ENCODE peak calls at places on chromosomes 7 and 10, in six cellular contexts. D, S, P, U, X and Z are unnamed samples. For H3K79me1, the result is how much of the 10 kb centered on the place peaks cover.

GRCh38 chr7:75617634-75618234 is 121.0 kb downstream of the HIP1 start:
- DNase-seq in D (no peak), S (no peak), P (no peak), U (peak), X (no peak), Z (peak)

GRCh38 chr7:75596727-75597614 is 104.9 kb downstream of the SPDYE5 start:
- DNase-seq in D (no peak), S (no peak), P (peak), U (peak), X (no peak), Z (peak)

GRCh38 chr7:39353615-39354376 is 212.4 kb upstream of the YAE1 start:
- DNase-seq in D (peak), S (peak), P (no peak), U (peak), X (peak), Z (peak)

GRCh38 chr10:91313761-91314520 is 93.5 kb downstream of the PCGF5 start:
- DNase-seq in D (no peak), S (no peak), P (peak), U (peak), X (no peak), Z (no peak)

GRCh38 chr10:21197006-21197405 is 299.9 kb upstream of the NEBL start:
- DNase-seq in D (no peak), S (no peak), P (no peak), U (no peak), X (no peak), Z (no peak)

GRCh38 chr10:85918371-85918770 is 448.2 kb downstream of the GRID1 start:
- DNase-seq in D (no peak), S (no peak), P (no peak), U (no peak), X (no peak), Z (no peak)

GRCh38 chr7:110568932-110569331 is 522.0 kb upstream of the LRRN3 start:
- DNase-seq in D (no peak), S (no peak), P (peak), U (no peak), X (no peak), Z (no peak)

GRCh38 chr10:5198386-5198785 is 1.7 kb downstream of the AKR1C4 start:
- DNase-seq in D (no peak), S (no peak), P (peak), U (no peak), X (no peak), Z (no peak)

GRCh38 chr10:81251457-81252115 is 623.4 kb upstream of the NRG3 start:
- DNase-seq in D (no peak), S (peak), P (no peak), U (no peak), X (peak), Z (no peak)

GRCh38 chr10:72126184-72126871 is 38.0 kb upstream of the SPOCK2 start:
- DNase-seq in D (no peak), S (no peak), P (peak), U (peak), X (no peak), Z (peak)

GRCh38 chr7:120363414-120363813 is 90.4 kb downstream of the KCND2 start:
- DNase-seq in D (no peak), S (no peak), P (no peak), U (no peak), X (no peak), Z (no peak)

GRCh38 chr10:132382231-132382922 is 14.6 kb upstream of the PWWP2B start:
- DNase-seq in D (no peak), S (no peak), P (no peak), U (no peak), X (no peak), Z (peak)

GRCh38 chr10:96511044-96511945 is 2.4 kb downstream of the TLL2 start:
- DNase-seq in D (no peak), S (peak), P (peak), U (peak), X (peak), Z (peak)

GRCh38 chr7:138565071-138565450 is 105.0 kb downstream of the TRIM24 start:
- DNase-seq in D (no peak), S (no peak), P (no peak), U (no peak), X (no peak), Z (no peak)

GRCh38 chr10:79905322-79906314 is 43.3 kb downstream of the SFTPD start:
- DNase-seq in D (no peak), S (no peak), P (peak), U (peak), X (no peak), Z (peak)

GRCh38 chr10:79910344-79910743 is 38.6 kb downstream of the SFTPD start:
- DNase-seq in D (no peak), S (no peak), P (no peak), U (no peak), X (no peak), Z (no peak)

DNA sequence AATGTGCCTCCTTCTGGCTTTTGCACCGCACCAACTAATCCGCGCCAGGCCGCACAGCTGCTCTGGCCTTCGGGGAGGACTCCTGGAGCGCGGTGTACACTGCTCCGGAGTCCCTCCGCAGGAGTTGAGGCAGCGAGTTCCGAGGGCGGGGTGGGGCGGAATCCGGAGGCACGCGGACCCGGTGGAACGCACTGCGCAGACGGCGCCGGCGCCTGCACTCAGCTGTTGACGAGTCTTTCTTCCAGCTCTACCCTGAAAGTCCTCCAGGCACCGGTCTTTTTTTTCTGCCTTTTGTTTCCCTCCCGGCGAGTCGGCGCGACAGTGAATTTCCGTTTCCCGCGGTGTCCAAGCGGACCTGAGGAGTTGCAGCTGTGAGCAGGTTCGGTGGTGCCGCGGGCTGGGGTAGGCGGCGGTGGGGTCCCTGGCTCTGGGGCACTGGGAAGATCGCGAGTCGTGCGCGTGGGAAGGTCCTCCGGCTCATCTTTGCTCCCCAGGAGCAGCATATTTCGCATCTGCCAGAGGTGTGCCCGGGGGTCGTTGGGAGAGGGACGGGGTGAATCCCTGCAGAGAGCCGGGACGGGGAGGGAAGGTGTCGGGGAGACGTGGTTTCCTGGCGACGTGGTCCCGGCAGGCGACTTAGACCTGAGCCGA is 44.1 kb downstream of the SFTPD start:
- DNase-seq in D (peak), S (peak), P (peak), U (peak), X (peak), Z (peak)
- H2BK5ac ChIP-seq in D (no peak), S (no peak), P (no peak), U (no peak), X (no peak), Z (peak)

GRCh38 chr7:45697576-45698136 is 123.5 kb downstream of the ADCY1 start:
- DNase-seq in D (no peak), S (no peak), P (peak), U (peak), X (no peak), Z (no peak)

GRCh38 chr7:45700556-45700955 is 126.4 kb downstream of the ADCY1 start:
- DNase-seq in D (no peak), S (no peak), P (no peak), U (no peak), X (no peak), Z (no peak)

GRCh38 chr7:45698527-45699309 is 124.5 kb downstream of the ADCY1 start:
- DNase-seq in D (no peak), S (no peak), P (no peak), U (no peak), X (no peak), Z (no peak)

GRCh38 chr7:45701701-45702460 is 127.7 kb downstream of the ADCY1 start:
- DNase-seq in D (no peak), S (no peak), P (no peak), U (no peak), X (no peak), Z (no peak)

DNA sequence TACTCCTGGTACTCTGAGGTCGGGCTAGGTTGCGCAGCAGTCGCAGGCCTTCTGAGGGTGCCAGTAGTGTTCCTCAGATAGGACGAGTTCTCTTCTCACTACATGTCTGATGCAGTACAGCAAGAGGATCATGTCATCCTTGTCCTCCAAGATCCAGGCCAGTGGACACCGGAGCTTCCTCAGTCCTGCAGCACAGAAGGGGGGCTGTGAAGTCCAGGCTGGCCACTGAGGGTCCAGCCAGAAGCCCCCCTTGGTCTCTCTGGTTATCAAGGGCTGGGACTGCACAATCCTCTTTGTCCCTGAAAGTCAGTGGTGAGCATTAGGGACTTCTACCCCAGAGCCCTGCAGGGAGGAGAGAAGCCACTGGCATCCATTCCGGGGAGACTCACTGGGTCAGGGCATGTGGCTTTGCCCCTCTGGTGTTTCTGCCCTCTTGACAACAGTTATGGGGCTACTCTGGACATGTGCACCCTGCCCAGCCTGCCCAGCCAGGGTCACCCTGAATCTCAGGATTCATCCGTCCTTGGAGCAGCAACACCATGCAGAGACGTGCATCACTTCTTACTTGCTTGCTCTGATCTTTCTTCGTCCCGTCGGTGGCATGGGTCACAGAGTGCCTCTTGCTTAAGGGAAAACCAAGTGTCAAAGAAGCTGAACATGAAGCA is 125.7 kb downstream of the ADCY1 start:
- DNase-seq in D (no peak), S (no peak), P (no peak), U (no peak), X (no peak), Z (no peak)
- H4K91ac ChIP-seq in D (no peak), S (no peak), P (no peak), U (no peak), X (no peak), Z (no peak)

GRCh38 chr10:104322416-104322782 is 15.9 kb downstream of the ITPRIP start:
- DNase-seq in D (no peak), S (no peak), P (no peak), U (no peak), X (peak), Z (peak)
- H3K79me1 ChIP-seq in D (under half), S (half or more), P (half or more), U (under half), X (under half), Z (under half)

GRCh38 chr10:92350411-92350810 is 59.4 kb downstream of the MARCHF5 start:
- DNase-seq in D (no peak), S (no peak), P (no peak), U (peak), X (no peak), Z (no peak)
- H2BK5ac ChIP-seq in D (peak), S (no peak), P (no peak), U (no peak), X (no peak), Z (no peak)